ENCODE peak calls at places on chromosome 13, in nine cellular contexts. K is AML-193; S is frontal cortex; B is stimulated activated CD4-positive, alpha-beta T cell treated with anti-CD3 and anti-CD28 coated beads, Interleukin-1b, Interleukin-23, amount 100 ng/mL, for 48 hours; R is EL; C is anterior cingulate cortex; T is left ventricle myocardium inferior; E is pons; U is psoas muscle. Q is an unnamed sample.

GRCh38 chr13:49366841-49367240 is 77.0 kb downstream of the CAB39L start:
- DNase-seq in K (no peak), S (no peak), B (no peak), R (peak), C (no peak), T (no peak), E (no peak), U (no peak), Q (no peak)

GRCh38 chr13:31896427-31896826 is 135.1 kb upstream of the FRY start:
- DNase-seq in K (no peak), S (peak), B (no peak), R (peak), C (no peak), T (peak), E (no peak), U (peak), Q (peak)

GRCh38 chr13:30418886-30419459 is 3.3 kb upstream of the UBE2L5 start:
- DNase-seq in K (no peak), S (no peak), B (no peak), R (no peak), C (no peak), T (no peak), E (no peak), U (no peak), Q (no peak)

GRCh38 chr13:106052200-106052767 is 483.2 kb downstream of the EFNB2 start:
- DNase-seq in K (no peak), S (no peak), B (no peak), R (no peak), C (no peak), T (no peak), E (no peak), U (no peak), Q (no peak)

GRCh38 chr13:100096526-100096925 is 7.6 kb downstream of the PCCA start:
- DNase-seq in K (no peak), S (no peak), B (no peak), R (no peak), C (no peak), T (no peak), E (no peak), U (no peak), Q (no peak)

GRCh38 chr13:101455863-101456262 is 3.4 kb downstream of the ITGBL1 start:
- DNase-seq in K (no peak), S (no peak), B (no peak), R (peak), C (no peak), T (no peak), E (no peak), U (no peak), Q (no peak)

GRCh38 chr13:113138792-113139551 is 16.4 kb downstream of the F10 start:
- DNase-seq in K (no peak), S (no peak), B (no peak), R (no peak), C (no peak), T (no peak), E (no peak), U (no peak), Q (peak)

GRCh38 chr13:52734075-52734623 is 5.5 kb downstream of the CNMD start:
- DNase-seq in K (no peak), S (no peak), B (no peak), R (no peak), C (no peak), T (no peak), E (no peak), U (no peak), Q (no peak)